ENCODE peak calls at places on chromosome 21, in six cellular contexts. One of them, this sample, is unnamed.

GRCh38 chr21:32807717-32808380 is 36.3 kb upstream of the PAXBP1 start:
- DNase-seq in endothelial cell of umbilical vein: no peak
- DNase-seq in mesenchymal stem cell: no peak
- DNase-seq in CD4-positive, CD25-positive, alpha-beta regulatory T cell: no peak
- DNase-seq in OCI-LY7: no peak
- DNase-seq in cardiac fibroblast: peak
- DNase-seq in this sample: no peak

GRCh38 chr21:39523398-39523797 is 71.6 kb downstream of the SH3BGR start:
- DNase-seq in endothelial cell of umbilical vein: no peak
- DNase-seq in mesenchymal stem cell: no peak
- DNase-seq in CD4-positive, CD25-positive, alpha-beta regulatory T cell: no peak
- DNase-seq in OCI-LY7: no peak
- DNase-seq in cardiac fibroblast: no peak
- DNase-seq in this sample: no peak

GRCh38 chr21:32861871-32862270 is 90.3 kb upstream of the PAXBP1 start:
- DNase-seq in endothelial cell of umbilical vein: no peak
- DNase-seq in mesenchymal stem cell: no peak
- DNase-seq in CD4-positive, CD25-positive, alpha-beta regulatory T cell: no peak
- DNase-seq in OCI-LY7: no peak
- DNase-seq in cardiac fibroblast: peak
- DNase-seq in this sample: no peak

GRCh38 chr21:28704746-28705145 is 287.9 kb downstream of the LTN1 start:
- DNase-seq in endothelial cell of umbilical vein: no peak
- DNase-seq in mesenchymal stem cell: no peak
- DNase-seq in CD4-positive, CD25-positive, alpha-beta regulatory T cell: no peak
- DNase-seq in OCI-LY7: no peak
- DNase-seq in cardiac fibroblast: no peak
- DNase-seq in this sample: no peak

GRCh38 chr21:29639366-29640232 is 300.2 kb downstream of the GRIK1 start:
- DNase-seq in endothelial cell of umbilical vein: no peak
- DNase-seq in mesenchymal stem cell: no peak
- DNase-seq in CD4-positive, CD25-positive, alpha-beta regulatory T cell: no peak
- DNase-seq in OCI-LY7: peak
- DNase-seq in cardiac fibroblast: no peak
- DNase-seq in this sample: no peak

GRCh38 chr21:33133912-33134311 is 64.0 kb downstream of the OLIG1 start:
- DNase-seq in endothelial cell of umbilical vein: no peak
- DNase-seq in mesenchymal stem cell: no peak
- DNase-seq in CD4-positive, CD25-positive, alpha-beta regulatory T cell: no peak
- DNase-seq in OCI-LY7: no peak
- DNase-seq in cardiac fibroblast: no peak
- DNase-seq in this sample: no peak

GRCh38 chr21:33027401-33028185 is 1.9 kb downstream of the OLIG2 start:
- DNase-seq in endothelial cell of umbilical vein: no peak
- DNase-seq in mesenchymal stem cell: no peak
- DNase-seq in CD4-positive, CD25-positive, alpha-beta regulatory T cell: no peak
- DNase-seq in OCI-LY7: no peak
- DNase-seq in cardiac fibroblast: no peak
- DNase-seq in this sample: no peak

GRCh38 chr21:33019885-33020557 is 5.7 kb upstream of the OLIG2 start:
- DNase-seq in endothelial cell of umbilical vein: no peak
- DNase-seq in mesenchymal stem cell: no peak
- DNase-seq in CD4-positive, CD25-positive, alpha-beta regulatory T cell: no peak
- DNase-seq in OCI-LY7: no peak
- DNase-seq in cardiac fibroblast: no peak
- DNase-seq in this sample: peak

GRCh38 chr21:37484535-37485474 is 118.2 kb downstream of the DYRK1A start:
- DNase-seq in endothelial cell of umbilical vein: no peak
- DNase-seq in mesenchymal stem cell: no peak
- DNase-seq in CD4-positive, CD25-positive, alpha-beta regulatory T cell: no peak
- DNase-seq in OCI-LY7: no peak
- DNase-seq in cardiac fibroblast: no peak
- DNase-seq in this sample: no peak

GRCh38 chr21:38920631-38921398 is 115.1 kb downstream of the ETS2 start:
- DNase-seq in endothelial cell of umbilical vein: no peak
- DNase-seq in mesenchymal stem cell: peak
- DNase-seq in CD4-positive, CD25-positive, alpha-beta regulatory T cell: no peak
- DNase-seq in OCI-LY7: no peak
- DNase-seq in cardiac fibroblast: peak
- DNase-seq in this sample: no peak

GRCh38 chr21:32889596-32889995 is 118.0 kb upstream of the PAXBP1 start:
- DNase-seq in endothelial cell of umbilical vein: no peak
- DNase-seq in mesenchymal stem cell: no peak
- DNase-seq in CD4-positive, CD25-positive, alpha-beta regulatory T cell: no peak
- DNase-seq in OCI-LY7: no peak
- DNase-seq in cardiac fibroblast: peak
- DNase-seq in this sample: no peak

GRCh38 chr21:40680311-40680710 is 166.6 kb downstream of the DSCAM start:
- DNase-seq in endothelial cell of umbilical vein: no peak
- DNase-seq in mesenchymal stem cell: no peak
- DNase-seq in CD4-positive, CD25-positive, alpha-beta regulatory T cell: no peak
- DNase-seq in OCI-LY7: no peak
- DNase-seq in cardiac fibroblast: no peak
- DNase-seq in this sample: no peak

GRCh38 chr21:40681164-40681859 is 165.6 kb downstream of the DSCAM start:
- DNase-seq in endothelial cell of umbilical vein: no peak
- DNase-seq in mesenchymal stem cell: no peak
- DNase-seq in CD4-positive, CD25-positive, alpha-beta regulatory T cell: no peak
- DNase-seq in OCI-LY7: no peak
- DNase-seq in cardiac fibroblast: no peak
- DNase-seq in this sample: no peak

GRCh38 chr21:40683349-40683748 is 163.6 kb downstream of the DSCAM start:
- DNase-seq in endothelial cell of umbilical vein: no peak
- DNase-seq in mesenchymal stem cell: no peak
- DNase-seq in CD4-positive, CD25-positive, alpha-beta regulatory T cell: no peak
- DNase-seq in OCI-LY7: no peak
- DNase-seq in cardiac fibroblast: no peak
- DNase-seq in this sample: no peak

GRCh38 chr21:40678681-40679284 is 168.2 kb downstream of the DSCAM start:
- DNase-seq in endothelial cell of umbilical vein: no peak
- DNase-seq in mesenchymal stem cell: no peak
- DNase-seq in CD4-positive, CD25-positive, alpha-beta regulatory T cell: no peak
- DNase-seq in OCI-LY7: no peak
- DNase-seq in cardiac fibroblast: no peak
- DNase-seq in this sample: no peak
- H3K4me3 ChIP-seq in endothelial cell of umbilical vein: no peak
- H3K4me3 ChIP-seq in mesenchymal stem cell: no peak
- H3K4me3 ChIP-seq in CD4-positive, CD25-positive, alpha-beta regulatory T cell: no peak
- H3K4me3 ChIP-seq in OCI-LY7: no peak
- H3K4me3 ChIP-seq in cardiac fibroblast: no peak
- H3K4me3 ChIP-seq in this sample: no peak

GRCh38 chr21:43727571-43728466 is 8.9 kb downstream of the PDXK start:
- DNase-seq in endothelial cell of umbilical vein: no peak
- DNase-seq in mesenchymal stem cell: peak
- DNase-seq in CD4-positive, CD25-positive, alpha-beta regulatory T cell: no peak
- DNase-seq in OCI-LY7: no peak
- DNase-seq in cardiac fibroblast: peak
- DNase-seq in this sample: no peak
- H3K4me3 ChIP-seq in endothelial cell of umbilical vein: no peak
- H3K4me3 ChIP-seq in mesenchymal stem cell: peak
- H3K4me3 ChIP-seq in CD4-positive, CD25-positive, alpha-beta regulatory T cell: peak
- H3K4me3 ChIP-seq in OCI-LY7: peak
- H3K4me3 ChIP-seq in cardiac fibroblast: peak
- H3K4me3 ChIP-seq in this sample: no peak

DNA sequence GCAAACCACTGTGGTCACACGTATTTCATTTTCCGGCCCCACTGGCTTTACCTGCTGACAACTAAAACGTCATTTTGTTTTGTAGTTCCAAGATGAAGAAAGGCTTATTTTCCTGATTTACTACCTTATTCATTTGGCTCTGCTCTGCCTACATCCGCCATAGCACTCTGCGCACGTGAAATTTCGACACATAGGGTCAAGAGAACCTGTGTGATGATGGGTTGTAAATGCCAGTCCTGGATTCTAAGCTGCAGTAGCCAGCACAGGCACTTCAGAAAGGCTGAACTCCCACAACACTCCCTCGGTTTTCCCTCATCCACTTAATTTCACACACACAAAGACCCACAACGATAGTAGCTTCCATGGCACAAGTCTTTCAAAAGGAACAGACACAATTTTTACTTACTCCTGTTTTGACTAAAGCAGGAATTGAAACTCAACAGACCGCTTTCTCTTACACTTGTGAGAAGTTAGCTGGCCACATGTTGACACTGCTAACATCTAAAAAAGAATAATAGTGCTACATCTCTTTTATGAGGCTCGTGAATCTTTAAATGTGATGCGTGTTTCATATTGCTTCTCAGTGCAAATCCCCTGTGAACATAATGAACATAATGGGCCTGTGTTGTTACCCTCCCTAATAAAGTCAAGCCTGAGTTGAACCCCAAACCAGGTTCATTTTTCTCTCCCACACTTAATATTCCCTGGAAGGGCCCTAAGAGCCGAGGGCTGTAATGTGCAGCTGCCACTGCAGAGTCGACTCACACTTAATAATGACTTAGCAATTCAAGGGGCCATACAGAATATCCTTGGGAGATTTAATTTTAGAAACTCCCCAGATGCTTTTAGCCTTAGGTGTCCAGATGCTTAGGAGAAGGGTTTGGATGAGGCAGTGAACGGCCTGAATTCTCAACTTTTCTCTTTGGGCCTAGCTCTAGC is 1.5 kb upstream of the RUNX1 start:
- DNase-seq in endothelial cell of umbilical vein: no peak
- DNase-seq in mesenchymal stem cell: peak
- DNase-seq in CD4-positive, CD25-positive, alpha-beta regulatory T cell: no peak
- DNase-seq in OCI-LY7: peak
- DNase-seq in cardiac fibroblast: no peak
- DNase-seq in this sample: no peak
- H3K4me3 ChIP-seq in endothelial cell of umbilical vein: no peak
- H3K4me3 ChIP-seq in mesenchymal stem cell: no peak
- H3K4me3 ChIP-seq in CD4-positive, CD25-positive, alpha-beta regulatory T cell: peak
- H3K4me3 ChIP-seq in OCI-LY7: peak
- H3K4me3 ChIP-seq in cardiac fibroblast: no peak
- H3K4me3 ChIP-seq in this sample: no peak

DNA sequence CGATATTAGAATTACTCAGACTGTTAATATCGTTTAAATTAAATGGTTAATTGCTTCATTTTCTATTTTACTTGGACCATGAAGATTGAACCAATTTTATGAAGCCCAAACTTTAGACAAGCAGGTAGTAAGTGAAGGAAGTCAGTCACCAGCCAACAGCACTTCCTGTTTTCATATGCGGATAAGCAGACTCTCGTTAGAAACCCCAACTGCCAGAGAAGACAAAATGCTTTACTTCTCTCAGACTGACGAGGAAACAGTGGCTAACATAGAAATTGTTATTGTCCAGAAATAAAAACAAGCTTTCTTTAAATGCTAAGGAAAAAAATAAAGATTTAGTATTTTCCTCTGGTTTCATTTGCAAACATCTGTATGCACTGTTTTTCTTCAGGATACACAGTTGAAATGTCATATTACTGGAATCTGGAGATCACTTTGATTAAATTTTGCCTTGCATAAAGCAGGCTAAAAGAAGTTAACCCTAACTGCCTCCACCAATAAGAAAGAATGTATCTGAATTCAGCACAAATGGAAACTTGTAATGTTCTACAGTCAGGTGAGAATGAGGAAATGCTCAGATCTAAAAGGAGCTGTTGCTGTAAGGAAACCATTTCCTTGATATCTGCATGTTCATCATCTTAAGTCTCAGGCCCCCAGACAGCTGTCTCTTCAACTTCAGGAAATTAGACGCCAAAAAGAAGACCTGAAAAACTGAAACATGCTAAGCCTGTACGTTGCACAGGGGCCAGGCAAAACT is 129.8 kb upstream of the SAMSN1 start:
- DNase-seq in endothelial cell of umbilical vein: peak
- DNase-seq in mesenchymal stem cell: no peak
- DNase-seq in CD4-positive, CD25-positive, alpha-beta regulatory T cell: peak
- DNase-seq in OCI-LY7: peak
- DNase-seq in cardiac fibroblast: no peak
- DNase-seq in this sample: no peak
- H3K4me3 ChIP-seq in endothelial cell of umbilical vein: no peak
- H3K4me3 ChIP-seq in mesenchymal stem cell: no peak
- H3K4me3 ChIP-seq in CD4-positive, CD25-positive, alpha-beta regulatory T cell: peak
- H3K4me3 ChIP-seq in OCI-LY7: peak
- H3K4me3 ChIP-seq in cardiac fibroblast: no peak
- H3K4me3 ChIP-seq in this sample: no peak

GRCh38 chr21:16424331-16424749 is 694.6 kb downstream of the USP25 start:
- DNase-seq in endothelial cell of umbilical vein: peak
- DNase-seq in mesenchymal stem cell: no peak
- DNase-seq in CD4-positive, CD25-positive, alpha-beta regulatory T cell: no peak
- DNase-seq in OCI-LY7: no peak
- DNase-seq in cardiac fibroblast: peak
- DNase-seq in this sample: no peak

GRCh38 chr21:16426936-16427335 is 697.2 kb downstream of the USP25 start:
- DNase-seq in endothelial cell of umbilical vein: peak
- DNase-seq in mesenchymal stem cell: no peak
- DNase-seq in CD4-positive, CD25-positive, alpha-beta regulatory T cell: no peak
- DNase-seq in OCI-LY7: no peak
- DNase-seq in cardiac fibroblast: no peak
- DNase-seq in this sample: no peak

GRCh38 chr21:16422702-16423101 is 692.9 kb downstream of the USP25 start:
- DNase-seq in endothelial cell of umbilical vein: peak
- DNase-seq in mesenchymal stem cell: no peak
- DNase-seq in CD4-positive, CD25-positive, alpha-beta regulatory T cell: no peak
- DNase-seq in OCI-LY7: no peak
- DNase-seq in cardiac fibroblast: peak
- DNase-seq in this sample: no peak

GRCh38 chr21:16425297-16425696 is 695.5 kb downstream of the USP25 start:
- DNase-seq in endothelial cell of umbilical vein: peak
- DNase-seq in mesenchymal stem cell: no peak
- DNase-seq in CD4-positive, CD25-positive, alpha-beta regulatory T cell: no peak
- DNase-seq in OCI-LY7: no peak
- DNase-seq in cardiac fibroblast: no peak
- DNase-seq in this sample: no peak

GRCh38 chr21:16423921-16424320 is 694.1 kb downstream of the USP25 start:
- DNase-seq in endothelial cell of umbilical vein: no peak
- DNase-seq in mesenchymal stem cell: no peak
- DNase-seq in CD4-positive, CD25-positive, alpha-beta regulatory T cell: no peak
- DNase-seq in OCI-LY7: no peak
- DNase-seq in cardiac fibroblast: peak
- DNase-seq in this sample: no peak
- H3K4me3 ChIP-seq in endothelial cell of umbilical vein: peak
- H3K4me3 ChIP-seq in mesenchymal stem cell: peak
- H3K4me3 ChIP-seq in CD4-positive, CD25-positive, alpha-beta regulatory T cell: no peak
- H3K4me3 ChIP-seq in OCI-LY7: no peak
- H3K4me3 ChIP-seq in cardiac fibroblast: peak
- H3K4me3 ChIP-seq in this sample: no peak